ENCODE peak calls at places on chromosomes 7 and 10, in four cellular contexts. One of them, this sample, is unnamed.

GRCh38 chr10:121468726-121469125 is 129.5 kb downstream of the FGFR2 start:
- DNase-seq in WERI-Rb-1: no peak
- DNase-seq in AG04450: no peak
- DNase-seq in choroid plexus epithelial cell: no peak
- DNase-seq in this sample: no peak

GRCh38 chr7:156379242-156380070 is 261.1 kb upstream of the RNF32 start:
- DNase-seq in WERI-Rb-1: no peak
- DNase-seq in AG04450: no peak
- DNase-seq in choroid plexus epithelial cell: no peak
- DNase-seq in this sample: no peak

GRCh38 chr10:133100706-133101463 is 13.2 kb downstream of the ADGRA1 start:
- DNase-seq in AG04450: no peak
- DNase-seq in choroid plexus epithelial cell: peak; percentile 2
- DNase-seq in WERI-Rb-1: no peak
- DNase-seq in this sample: no peak

GRCh38 chr10:5565671-5566581 is 41.2 kb downstream of the CALML3 start:
- DNase-seq in AG04450: peak; percentile 51
- DNase-seq in choroid plexus epithelial cell: no peak
- DNase-seq in WERI-Rb-1: peak; percentile 62
- DNase-seq in this sample: peak; percentile 99

GRCh38 chr10:74067373-74068370 is 69.8 kb downstream of the VCL start:
- DNase-seq in WERI-Rb-1: no peak
- DNase-seq in AG04450: no peak
- DNase-seq in choroid plexus epithelial cell: peak; percentile 53
- DNase-seq in this sample: peak; percentile 33

GRCh38 chr7:23347682-23348180 is 48.6 kb downstream of the MALSU1 start:
- DNase-seq in choroid plexus epithelial cell: peak; percentile 90
- DNase-seq in AG04450: no peak
- DNase-seq in WERI-Rb-1: no peak
- DNase-seq in this sample: peak; percentile 94

GRCh38 chr10:29189272-29189671 is 99.6 kb upstream of the LYZL1 start:
- DNase-seq in AG04450: no peak
- DNase-seq in choroid plexus epithelial cell: no peak
- DNase-seq in WERI-Rb-1: no peak
- DNase-seq in this sample: no peak

GRCh38 chr10:69994262-69994661 is 58.4 kb upstream of the MACROH2A2 start:
- DNase-seq in AG04450: no peak
- DNase-seq in WERI-Rb-1: peak; percentile 37
- DNase-seq in choroid plexus epithelial cell: peak; percentile 70
- DNase-seq in this sample: peak; percentile 61

GRCh38 chr7:36600869-36601530 is 123.3 kb downstream of the AOAH start:
- DNase-seq in WERI-Rb-1: no peak
- DNase-seq in AG04450: peak; percentile 8
- DNase-seq in choroid plexus epithelial cell: peak; percentile 72
- DNase-seq in this sample: peak; percentile 85

GRCh38 chr10:116629340-116629739 is 8.6 kb downstream of the PNLIPRP2 start:
- DNase-seq in AG04450: no peak
- DNase-seq in WERI-Rb-1: no peak
- DNase-seq in choroid plexus epithelial cell: no peak
- DNase-seq in this sample: no peak

GRCh38 chr10:116626815-116627214 is 6.1 kb downstream of the PNLIPRP2 start:
- DNase-seq in choroid plexus epithelial cell: no peak
- DNase-seq in WERI-Rb-1: no peak
- DNase-seq in AG04450: no peak
- DNase-seq in this sample: no peak

GRCh38 chr10:116630020-116630419 is 9.3 kb downstream of the PNLIPRP2 start:
- DNase-seq in AG04450: no peak
- DNase-seq in choroid plexus epithelial cell: no peak
- DNase-seq in WERI-Rb-1: no peak
- DNase-seq in this sample: no peak

GRCh38 chr10:116625845-116626244 is 5.1 kb downstream of the PNLIPRP2 start:
- DNase-seq in WERI-Rb-1: no peak
- DNase-seq in choroid plexus epithelial cell: no peak
- DNase-seq in AG04450: no peak
- DNase-seq in this sample: no peak

DNA sequence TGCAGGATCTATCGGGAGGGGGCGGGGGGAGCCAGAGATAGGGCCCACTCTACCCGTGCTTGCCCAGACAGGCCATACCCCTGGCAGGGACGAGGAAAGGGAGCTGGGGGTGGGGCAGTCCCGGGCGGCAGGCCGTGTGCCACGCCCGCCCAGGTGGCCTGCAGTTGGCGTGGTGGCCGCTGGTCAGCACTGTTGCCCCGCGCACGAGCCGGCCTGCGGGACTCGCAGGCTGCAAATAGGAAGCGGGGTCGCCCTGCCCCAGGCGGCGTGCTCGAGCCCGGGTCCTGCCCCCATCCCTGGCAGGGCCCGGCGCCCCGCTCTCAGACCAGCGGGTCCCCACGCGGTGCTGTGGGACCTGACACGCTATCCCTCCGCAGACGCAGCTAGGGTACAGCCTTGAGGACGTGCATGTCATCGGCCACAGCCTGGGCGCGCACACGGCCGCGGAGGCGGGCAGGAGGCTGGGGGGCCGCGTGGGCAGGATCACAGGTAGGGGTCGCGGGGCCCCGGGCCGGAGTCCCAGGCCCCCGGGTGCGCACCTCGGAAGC is 6.7 kb downstream of the PNLIPRP2 start:
- DNase-seq in WERI-Rb-1: peak; percentile 77
- DNase-seq in choroid plexus epithelial cell: peak; percentile 1
- DNase-seq in AG04450: no peak
- DNase-seq in this sample: no peak
- TF ChIP-seq CTCF in WERI-Rb-1: peak; percentile 95
- TF ChIP-seq CTCF in choroid plexus epithelial cell: peak; percentile 19
- TF ChIP-seq CTCF in AG04450: peak; percentile 45
- TF ChIP-seq CTCF in this sample: peak; percentile 32

DNA sequence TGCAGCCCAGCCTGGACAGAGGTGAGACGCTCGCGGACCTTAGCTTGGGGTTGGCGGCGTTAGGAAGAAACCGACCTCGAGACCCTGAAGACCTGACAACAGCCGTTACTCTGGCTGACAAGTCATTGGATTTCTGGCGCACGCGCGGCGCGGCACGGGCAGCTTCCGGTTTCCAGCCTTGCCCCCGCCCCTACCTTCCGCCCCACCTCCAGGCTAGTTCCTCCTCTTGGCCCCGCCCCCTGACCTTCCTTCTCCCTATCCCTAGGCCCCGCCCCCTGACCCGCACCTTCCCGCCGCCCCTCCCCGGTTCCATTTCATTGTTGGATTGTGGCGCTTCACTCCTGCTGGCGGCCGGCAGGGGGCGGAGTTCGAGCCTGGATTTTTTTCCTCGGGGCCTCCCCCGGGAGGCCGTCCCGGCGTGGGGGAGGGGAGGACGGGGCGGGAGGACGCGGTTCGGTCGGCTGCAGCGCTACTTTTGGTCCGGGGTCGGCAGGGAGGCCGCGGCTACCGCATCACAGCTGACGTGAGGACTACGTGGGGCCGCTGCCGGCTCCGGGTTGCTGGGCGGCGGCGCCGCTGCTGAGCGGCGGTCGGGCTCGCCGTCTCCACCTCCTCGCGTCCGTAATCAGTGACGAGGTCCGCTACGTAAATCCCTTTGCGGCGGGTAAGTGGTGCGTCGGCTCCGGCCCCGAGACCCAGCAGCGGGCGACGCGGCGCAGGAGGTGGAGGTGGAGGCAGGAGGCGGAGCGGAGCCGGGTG is at the start of gene CREM:
- DNase-seq in WERI-Rb-1: peak; percentile 96
- DNase-seq in AG04450: peak; percentile 90
- DNase-seq in choroid plexus epithelial cell: peak; percentile 98
- DNase-seq in this sample: peak; percentile 86
- H3K4me3 ChIP-seq in WERI-Rb-1: peak within 1 kb of the TSS; percentile 92
- H3K4me3 ChIP-seq in AG04450: peak within 1 kb of the TSS; percentile 82
- H3K4me3 ChIP-seq in choroid plexus epithelial cell: peak within 1 kb of the TSS; percentile 85
- H3K4me3 ChIP-seq in this sample: peak within 1 kb of the TSS; percentile 85

DNA sequence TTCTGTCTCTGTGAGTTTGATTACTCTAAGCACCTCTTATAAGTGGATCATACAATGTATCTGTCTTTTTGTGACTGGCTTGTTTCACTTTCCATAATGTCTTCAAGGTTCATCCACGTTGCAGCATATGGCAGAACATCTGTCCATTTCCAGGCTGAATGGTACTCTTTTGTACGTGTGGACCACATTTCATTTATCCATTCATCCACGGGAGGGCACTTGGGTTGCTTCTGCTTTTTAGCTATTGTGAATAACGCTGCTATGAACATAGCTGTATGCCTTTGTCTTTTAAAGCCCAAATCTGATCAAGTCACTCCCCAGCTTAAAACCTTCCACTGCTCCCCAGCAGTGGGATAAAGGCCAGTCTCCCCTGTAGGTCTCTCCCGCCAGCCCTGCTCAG is 31.5 kb downstream of the EGFR start:
- DNase-seq in WERI-Rb-1: no peak
- DNase-seq in choroid plexus epithelial cell: no peak
- DNase-seq in AG04450: no peak
- DNase-seq in this sample: no peak
- TF ChIP-seq CTCF in WERI-Rb-1: no peak
- TF ChIP-seq CTCF in choroid plexus epithelial cell: peak; percentile 10
- TF ChIP-seq CTCF in AG04450: peak; percentile 20
- TF ChIP-seq CTCF in this sample: no peak

GRCh38 chr7:121331048-121331447 is 2.2 kb downstream of the WNT16 start:
- DNase-seq in choroid plexus epithelial cell: no peak
- DNase-seq in AG04450: no peak
- DNase-seq in WERI-Rb-1: no peak
- DNase-seq in this sample: no peak
- H3K4me3 ChIP-seq in choroid plexus epithelial cell: no peak overlapping the region
- H3K4me3 ChIP-seq in AG04450: no peak overlapping the region
- H3K4me3 ChIP-seq in WERI-Rb-1: no peak overlapping the region
- H3K4me3 ChIP-seq in this sample: no peak overlapping the region

GRCh38 chr10:34314457-34314856 is 500.6 kb downstream of the PARD3 start:
- DNase-seq in AG04450: no peak
- DNase-seq in choroid plexus epithelial cell: no peak
- DNase-seq in WERI-Rb-1: no peak
- DNase-seq in this sample: no peak
- TF ChIP-seq CTCF in AG04450: no peak
- TF ChIP-seq CTCF in choroid plexus epithelial cell: no peak
- TF ChIP-seq CTCF in WERI-Rb-1: no peak
- TF ChIP-seq CTCF in this sample: no peak

GRCh38 chr10:119818889-119819270 is 53.8 kb downstream of the MCMBP start:
- DNase-seq in AG04450: no peak
- DNase-seq in WERI-Rb-1: no peak
- DNase-seq in choroid plexus epithelial cell: no peak
- DNase-seq in this sample: no peak
- H3K4me3 ChIP-seq in AG04450: peak overlapping the region; percentile 57
- H3K4me3 ChIP-seq in WERI-Rb-1: no peak overlapping the region
- H3K4me3 ChIP-seq in choroid plexus epithelial cell: peak overlapping the region; percentile 52
- H3K4me3 ChIP-seq in this sample: peak overlapping the region; percentile 34

GRCh38 chr7:89772276-89772675 is 382.0 kb upstream of the STEAP1 start:
- DNase-seq in WERI-Rb-1: no peak
- DNase-seq in choroid plexus epithelial cell: no peak
- DNase-seq in AG04450: no peak
- DNase-seq in this sample: peak; percentile 2

GRCh38 chr7:89771003-89771636 is 383.1 kb upstream of the STEAP1 start:
- DNase-seq in WERI-Rb-1: no peak
- DNase-seq in AG04450: no peak
- DNase-seq in choroid plexus epithelial cell: peak; percentile 0
- DNase-seq in this sample: peak; percentile 2

GRCh38 chr7:89776980-89777379 is 377.3 kb upstream of the STEAP1 start:
- DNase-seq in WERI-Rb-1: no peak
- DNase-seq in choroid plexus epithelial cell: no peak
- DNase-seq in AG04450: no peak
- DNase-seq in this sample: no peak

GRCh38 chr7:89775459-89775858 is 378.8 kb upstream of the STEAP1 start:
- DNase-seq in WERI-Rb-1: no peak
- DNase-seq in AG04450: no peak
- DNase-seq in choroid plexus epithelial cell: no peak
- DNase-seq in this sample: no peak

GRCh38 chr7:89773594-89773993 is 380.7 kb upstream of the STEAP1 start:
- DNase-seq in WERI-Rb-1: no peak
- DNase-seq in AG04450: no peak
- DNase-seq in choroid plexus epithelial cell: no peak
- DNase-seq in this sample: no peak
- TF ChIP-seq CTCF in WERI-Rb-1: no peak
- TF ChIP-seq CTCF in AG04450: no peak
- TF ChIP-seq CTCF in choroid plexus epithelial cell: no peak
- TF ChIP-seq CTCF in this sample: no peak